ENCODE peak calls at places on chromosome 15, in nine cellular contexts. I is left ventricle myocardium inferior, B is cardiac muscle cell, A is heart right ventricle, H is colonic mucosa, K is HCT116, C is H1, Y is body of pancreas, V is heart left ventricle. M is an unnamed sample.

GRCh38 chr15:80749589-80749988 is 29.6 kb upstream of the CEMIP start:
- DNase-seq in I (no peak), B (no peak), A (no peak), H (no peak), K (no peak), C (no peak), Y (no peak), V (no peak), M (peak)

GRCh38 chr15:95051881-95052280 is 820.5 kb downstream of the MCTP2 start:
- DNase-seq in I (no peak), B (no peak), A (no peak), H (no peak), K (no peak), C (no peak), Y (no peak), V (no peak), M (no peak)

GRCh38 chr15:29554531-29554930 is 267.7 kb downstream of the TJP1 start:
- DNase-seq in I (no peak), B (no peak), A (no peak), H (no peak), K (no peak), C (no peak), Y (no peak), V (no peak), M (no peak)

GRCh38 chr15:37860896-37861295 is 73.5 kb upstream of the TMCO5A start:
- DNase-seq in I (no peak), B (no peak), A (no peak), H (no peak), K (no peak), C (no peak), Y (no peak), V (no peak), M (no peak)

GRCh38 chr15:38899300-38899699 is 334.7 kb upstream of the RASGRP1 start:
- DNase-seq in I (no peak), B (no peak), A (no peak), H (no peak), K (no peak), C (no peak), Y (no peak), V (no peak), M (peak)

GRCh38 chr15:41967506-41968206 is 4.7 kb downstream of the EHD4 start:
- DNase-seq in I (no peak), B (peak), A (peak), H (no peak), K (no peak), C (no peak), Y (no peak), V (peak), M (no peak)

GRCh38 chr15:65558336-65558735 is 28.1 kb downstream of the HACD3 start:
- DNase-seq in I (no peak), B (no peak), A (no peak), H (no peak), K (no peak), C (no peak), Y (no peak), V (no peak), M (no peak)

GRCh38 chr15:75666823-75667501 is 19.2 kb downstream of the SNX33 start:
- DNase-seq in I (peak), B (no peak), A (peak), H (peak), K (peak), C (no peak), Y (peak), V (peak), M (peak)

GRCh38 chr15:74783072-74783807 is 1.4 kb downstream of the CSK start:
- DNase-seq in I (no peak), B (no peak), A (no peak), H (peak), K (no peak), C (no peak), Y (no peak), V (no peak), M (peak)

GRCh38 chr15:78003539-78004008 is 73.9 kb downstream of the TBC1D2B start:
- DNase-seq in I (no peak), B (peak), A (no peak), H (no peak), K (no peak), C (no peak), Y (peak), V (no peak), M (no peak)

GRCh38 chr15:90414408-90415028 is 26.5 kb downstream of the IQGAP1 start:
- DNase-seq in I (no peak), B (no peak), A (no peak), H (no peak), K (no peak), C (no peak), Y (no peak), V (no peak), M (peak)

DNA sequence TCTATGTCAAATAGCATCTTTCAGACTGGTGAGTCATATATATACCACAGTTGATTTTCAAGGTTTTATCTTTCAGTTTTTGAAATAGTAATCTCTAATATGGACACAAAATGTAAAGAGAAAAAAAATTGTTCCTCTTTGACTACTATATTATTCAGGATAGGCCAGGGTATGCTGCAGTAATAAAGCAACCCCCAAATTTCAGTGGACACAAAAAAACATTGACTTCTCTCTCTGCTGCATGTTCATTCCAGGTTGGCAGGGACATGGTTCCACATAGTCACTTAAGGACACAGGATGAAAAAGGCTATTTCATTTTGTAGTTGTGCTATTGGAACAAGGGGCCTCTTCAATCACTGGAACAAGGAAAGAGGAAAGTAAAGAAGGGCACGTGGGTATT is 28.6 kb downstream of the BMF start:
- DNase-seq in I (no peak), B (no peak), A (no peak), H (no peak), K (no peak), C (no peak), Y (no peak), V (no peak), M (no peak)
- H3K27ac ChIP-seq in I (peak), B (no peak), A (peak), H (no peak), K (no peak), C (no peak), Y (peak), V (peak), M (no peak)

GRCh38 chr15:66786708-66787471 is 84.9 kb downstream of the SMAD6 start:
- DNase-seq in I (no peak), B (no peak), A (no peak), H (no peak), K (no peak), C (no peak), Y (no peak), V (no peak), M (no peak)

GRCh38 chr15:66786222-66786621 is 84.2 kb downstream of the SMAD6 start:
- DNase-seq in I (no peak), B (no peak), A (no peak), H (no peak), K (no peak), C (no peak), Y (no peak), V (no peak), M (no peak)

GRCh38 chr15:66788024-66788423 is 86.0 kb downstream of the SMAD6 start:
- DNase-seq in I (no peak), B (no peak), A (no peak), H (no peak), K (no peak), C (no peak), Y (no peak), V (no peak), M (no peak)

GRCh38 chr15:66787472-66787871 is 85.4 kb downstream of the SMAD6 start:
- DNase-seq in I (no peak), B (no peak), A (no peak), H (no peak), K (no peak), C (no peak), Y (no peak), V (no peak), M (no peak)

GRCh38 chr15:66789029-66790025 is 87.3 kb downstream of the SMAD6 start:
- DNase-seq in I (peak), B (peak), A (no peak), H (no peak), K (no peak), C (no peak), Y (peak), V (peak), M (no peak)
- TF ChIP-seq CTCF in I (peak), B (peak), A (no peak), H (no peak), K (peak), C (peak), Y (peak), V (peak), M (peak)

DNA sequence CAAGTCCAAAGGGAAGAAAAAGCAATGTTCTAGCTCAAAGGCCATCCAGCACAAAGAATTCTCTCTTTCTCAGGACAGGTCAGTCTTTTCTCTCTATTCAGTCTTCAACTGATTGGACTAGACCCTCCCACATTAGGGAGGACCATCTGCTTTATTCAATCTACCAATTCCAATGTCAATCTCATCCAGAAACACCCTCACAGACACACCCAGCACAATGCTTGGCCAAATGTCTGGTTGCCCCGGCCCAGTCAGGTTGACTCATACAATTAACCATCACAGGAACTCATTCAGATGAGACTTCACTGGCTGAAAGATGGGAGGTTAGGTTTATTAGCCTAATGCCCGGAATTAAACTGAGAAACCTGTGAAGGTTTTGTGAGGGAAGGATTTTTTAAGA is 32.4 kb downstream of the ACAN start:
- DNase-seq in I (no peak), B (no peak), A (no peak), H (no peak), K (no peak), C (no peak), Y (no peak), V (no peak), M (peak)
- H3K27ac ChIP-seq in I (no peak), B (no peak), A (no peak), H (no peak), K (no peak), C (no peak), Y (no peak), V (no peak), M (no peak)

GRCh38 chr15:69410290-69410874 is 3.8 kb upstream of the KIF23 start:
- DNase-seq in I (no peak), B (peak), A (no peak), H (no peak), K (peak), C (no peak), Y (no peak), V (peak), M (peak)
- TF ChIP-seq CTCF in I (peak), B (peak), A (no peak), H (no peak), K (peak), C (peak), Y (no peak), V (no peak), M (peak)

DNA sequence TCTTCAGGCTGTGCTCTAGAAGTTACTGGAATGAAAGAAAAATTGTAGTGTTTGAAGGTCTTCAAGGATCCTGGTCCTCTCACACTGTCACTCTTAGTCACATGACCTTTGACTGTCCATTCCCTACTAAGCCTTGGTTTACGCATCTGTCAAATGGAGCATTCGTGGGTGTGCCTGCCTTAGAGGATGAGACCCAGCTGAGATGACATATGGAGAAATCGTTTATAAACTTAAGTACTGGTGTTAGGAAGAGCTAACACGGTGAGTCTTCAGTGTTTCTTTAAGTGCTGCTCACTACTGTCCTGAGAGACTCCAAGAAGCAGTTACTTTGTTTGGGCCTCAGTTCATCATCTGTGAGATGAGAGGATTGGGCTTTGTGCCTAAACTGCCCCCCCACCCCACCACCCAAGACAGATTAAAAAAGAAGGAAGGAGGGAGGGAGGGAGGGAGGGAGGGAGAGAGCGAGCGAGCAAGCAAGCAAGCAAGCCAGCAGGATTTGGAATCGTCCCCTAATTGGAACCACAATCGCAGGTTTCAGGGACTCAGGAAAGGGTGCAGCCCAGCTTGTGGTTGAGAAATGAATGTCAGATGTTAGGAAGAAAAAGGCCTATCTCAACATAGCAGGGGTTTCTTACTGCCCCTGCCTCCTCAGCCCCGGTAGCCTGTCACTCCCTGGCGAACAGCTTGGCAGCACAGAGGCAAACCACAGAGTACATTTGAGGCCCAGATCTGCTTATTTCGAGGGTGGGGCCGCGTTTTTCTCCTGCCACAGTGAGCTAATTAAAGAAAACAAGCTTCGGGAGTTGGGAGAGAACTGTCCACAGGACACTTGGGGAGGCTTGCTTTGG is 32.7 kb downstream of the SMAD3 start:
- DNase-seq in I (peak), B (no peak), A (no peak), H (peak), K (no peak), C (no peak), Y (no peak), V (no peak), M (no peak)
- H3K27ac ChIP-seq in I (peak), B (peak), A (peak), H (peak), K (peak), C (no peak), Y (peak), V (peak), M (peak)

GRCh38 chr15:73239564-73240208 is 129.1 kb downstream of the HCN4 start:
- DNase-seq in I (no peak), B (no peak), A (no peak), H (no peak), K (no peak), C (no peak), Y (no peak), V (no peak), M (no peak)
- TF ChIP-seq CTCF in I (no peak), B (peak), A (no peak), H (no peak), K (peak), C (peak), Y (no peak), V (no peak), M (no peak)

GRCh38 chr15:92048739-92049138 is 195.2 kb downstream of the SLCO3A1 start:
- DNase-seq in I (no peak), B (no peak), A (no peak), H (no peak), K (no peak), C (no peak), Y (no peak), V (no peak), M (no peak)
- H3K27ac ChIP-seq in I (peak), B (no peak), A (no peak), H (no peak), K (no peak), C (no peak), Y (no peak), V (no peak), M (no peak)

GRCh38 chr15:72927451-72927850 is 124.8 kb upstream of the NEO1 start:
- DNase-seq in I (no peak), B (no peak), A (no peak), H (no peak), K (no peak), C (no peak), Y (no peak), V (no peak), M (no peak)

GRCh38 chr15:72925661-72926060 is 126.6 kb upstream of the NEO1 start:
- DNase-seq in I (no peak), B (no peak), A (no peak), H (no peak), K (no peak), C (no peak), Y (no peak), V (no peak), M (no peak)

GRCh38 chr15:72919936-72920455 is 132.3 kb upstream of the NEO1 start:
- DNase-seq in I (no peak), B (no peak), A (no peak), H (no peak), K (no peak), C (no peak), Y (no peak), V (no peak), M (no peak)

GRCh38 chr15:72923304-72923703 is 129.0 kb upstream of the NEO1 start:
- DNase-seq in I (no peak), B (no peak), A (no peak), H (no peak), K (peak), C (no peak), Y (no peak), V (no peak), M (no peak)
- TF ChIP-seq CTCF in I (no peak), B (no peak), A (no peak), H (no peak), K (peak), C (peak), Y (no peak), V (no peak), M (no peak)

DNA sequence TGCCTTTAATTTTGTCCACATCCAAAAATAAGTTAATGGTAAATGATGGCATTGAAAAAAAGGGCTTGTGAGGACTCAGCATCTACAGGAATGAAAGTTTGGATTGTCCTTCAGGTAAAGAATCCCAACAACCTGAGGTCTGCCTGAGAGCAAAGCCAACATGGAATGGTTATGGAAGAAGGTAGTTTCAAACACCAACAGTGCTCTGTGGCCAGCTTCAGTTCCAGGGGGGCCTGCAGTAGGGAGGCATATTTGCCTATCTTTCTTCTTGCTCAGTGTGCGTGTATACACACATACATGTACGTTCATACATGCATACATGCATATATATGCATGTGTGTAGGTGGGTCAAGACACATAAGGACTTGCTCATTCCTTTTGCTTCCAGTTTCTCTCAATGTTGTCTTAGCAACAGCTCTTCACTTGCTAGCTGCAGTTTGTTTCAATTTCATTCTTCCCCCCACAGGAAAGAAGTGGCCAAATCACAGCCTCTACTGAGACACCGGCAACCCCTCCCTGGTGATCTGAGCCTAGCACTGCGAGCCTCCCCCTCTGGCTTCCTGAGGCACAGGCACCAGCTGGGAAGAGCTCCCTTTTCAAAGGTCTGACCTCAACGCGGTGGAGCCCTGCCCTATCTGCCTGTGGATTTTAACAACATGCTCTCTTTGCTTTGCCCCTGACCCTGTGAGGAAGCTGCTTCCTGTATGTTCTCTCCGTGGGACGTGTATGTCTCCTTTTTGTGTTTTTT is 146.2 kb downstream of the KLF13 start:
- DNase-seq in I (no peak), B (no peak), A (peak), H (no peak), K (no peak), C (no peak), Y (no peak), V (peak), M (no peak)
- H3K27ac ChIP-seq in I (peak), B (no peak), A (peak), H (no peak), K (no peak), C (no peak), Y (no peak), V (peak), M (no peak)